ENCODE peak calls at places on chromosomes 13 and 19, in four cellular contexts. I, N, Z and Y are unnamed samples.

GRCh38 chr19:39544201-39544903 is 4.4 kb upstream of the EID2 start:
- DNase-seq in I (peak), N (peak), Z (no peak), Y (peak)

GRCh38 chr13:75016225-75016624 is 465.7 kb downstream of the TBC1D4 start:
- DNase-seq in I (no peak), Z (no peak), N (no peak), Y (no peak)

GRCh38 chr19:10420444-10421239 is at the start of gene PDE4A:
- DNase-seq in I (no peak), N (no peak), Z (peak), Y (peak)

GRCh38 chr19:38165335-38165734 is 58.7 kb downstream of the DPF1 start:
- DNase-seq in I (no peak), Z (no peak), N (no peak), Y (no peak)

GRCh38 chr19:17576758-17577532 is 21.5 kb downstream of the COLGALT1 start:
- DNase-seq in I (peak), Z (no peak), N (peak), Y (no peak)

GRCh38 chr13:77874406-77874805 is 44.2 kb downstream of the EDNRB start:
- DNase-seq in I (peak), Z (no peak), N (peak), Y (peak)

GRCh38 chr19:50333235-50333736 is 4.1 kb upstream of the KCNC3 start:
- DNase-seq in N (peak), I (peak), Z (peak), Y (peak)

GRCh38 chr19:1841209-1841924 is 6.9 kb downstream of the REXO1 start:
- DNase-seq in Z (no peak), N (no peak), I (no peak), Y (no peak)

GRCh38 chr13:84137292-84137691 is 255.0 kb upstream of the SLITRK1 start:
- DNase-seq in Z (peak), N (peak), I (peak), Y (peak)

GRCh38 chr13:45349438-45349837 is 8.5 kb upstream of the TPT1 start:
- DNase-seq in I (no peak), Z (no peak), N (no peak), Y (no peak)

GRCh38 chr13:97724450-97724849 is 229.0 kb upstream of the IPO5 start:
- DNase-seq in I (no peak), N (no peak), Z (no peak), Y (peak)

GRCh38 chr19:18415177-18415867 is 3.9 kb upstream of the SSBP4 start:
- DNase-seq in Z (no peak), N (peak), I (peak), Y (peak)

GRCh38 chr13:44591316-44591715 is 15.2 kb upstream of the TSC22D1 start:
- DNase-seq in N (no peak), Z (no peak), I (no peak), Y (no peak)

GRCh38 chr19:38031423-38031770 is 124.4 kb downstream of the SIPA1L3 start:
- DNase-seq in Z (no peak), I (peak), N (peak), Y (peak)

GRCh38 chr13:45373116-45373606 is 32.2 kb upstream of the TPT1 start:
- DNase-seq in N (no peak), Z (no peak), I (no peak), Y (no peak)

GRCh38 chr13:98775844-98776598 is 23.5 kb upstream of the SLC15A1 start:
- DNase-seq in Z (no peak), N (peak), I (no peak), Y (peak)

GRCh38 chr13:60514891-60515290 is 117.9 kb downstream of the TDRD3 start:
- DNase-seq in N (no peak), Z (no peak), I (no peak), Y (no peak)

GRCh38 chr13:50679321-50679720 is 164.2 kb downstream of the DLEU7 start:
- DNase-seq in Z (no peak), I (peak), N (no peak), Y (peak)

GRCh38 chr19:291561-292280 is 518 bp upstream of the PLPP2 start:
- DNase-seq in N (no peak), Z (no peak), I (no peak), Y (no peak)

GRCh38 chr13:101473458-101473857 is 21.0 kb downstream of the ITGBL1 start:
- DNase-seq in N (peak), Z (no peak), I (peak), Y (peak)

GRCh38 chr13:85798999-85799646 is at the start of gene SLITRK6:
- DNase-seq in Z (no peak), N (peak), I (peak), Y (peak)

GRCh38 chr13:113916330-113916815 is 52.5 kb upstream of the GAS6 start:
- DNase-seq in N (peak), I (peak), Z (no peak), Y (peak)

GRCh38 chr13:89066868-89067466 is 1395.8 kb downstream of the SLITRK5 start:
- DNase-seq in Z (peak), N (peak), I (peak), Y (peak)

GRCh38 chr19:12952488-12953455 is 4.3 kb downstream of the GADD45GIP1 start:
- DNase-seq in I (peak), Z (no peak), N (peak), Y (peak)

GRCh38 chr19:17719730-17720486 is 628 bp downstream of the MAP1S start:
- DNase-seq in Z (no peak), N (no peak), I (no peak), Y (no peak)

GRCh38 chr13:89763011-89763410 is 1584.5 kb upstream of the MIR17HG start:
- DNase-seq in N (no peak), Z (no peak), I (no peak), Y (peak)

GRCh38 chr19:351976-352625 is 7.5 kb upstream of the MIER2 start:
- DNase-seq in N (peak), I (no peak), Z (no peak), Y (no peak)

GRCh38 chr13:79837741-79838450 is 356.9 kb downstream of the NDFIP2 start:
- DNase-seq in I (peak), N (peak), Z (no peak), Y (peak)

GRCh38 chr13:53200498-53201453 is 172.2 kb downstream of the OLFM4 start:
- DNase-seq in N (peak), I (no peak), Z (no peak), Y (peak)

GRCh38 chr19:18223860-18224524 is 2.2 kb downstream of the PDE4C start:
- DNase-seq in I (no peak), Z (no peak), N (no peak), Y (no peak)

GRCh38 chr13:59269476-59269875 is 894.3 kb downstream of the DIAPH3 start:
- DNase-seq in N (no peak), I (peak), Z (no peak), Y (peak)

GRCh38 chr19:40774916-40775631 is at the start of gene MIA:
- DNase-seq in N (no peak), I (no peak), Z (no peak), Y (no peak)

GRCh38 chr19:12052057-12052570 is 647 bp downstream of the ZNF878 start:
- DNase-seq in Z (peak), I (peak), N (peak), Y (no peak)

GRCh38 chr13:30841161-30841560 is 64.9 kb upstream of the MEDAG start:
- DNase-seq in Z (no peak), N (peak), I (peak), Y (peak)

GRCh38 chr19:35449347-35450043 is 1.4 kb downstream of the FFAR2 start:
- DNase-seq in I (no peak), N (no peak), Z (no peak), Y (no peak)

GRCh38 chr13:23956106-23956505 is 58.8 kb upstream of the C1QTNF9B start:
- DNase-seq in N (peak), Z (no peak), I (peak), Y (peak)

GRCh38 chr13:48631441-48631840 is 22.3 kb upstream of the CYSLTR2 start:
- DNase-seq in N (no peak), I (peak), Z (no peak), Y (peak)

GRCh38 chr13:99357149-99357596 is 50.0 kb upstream of the GPR183 start:
- DNase-seq in I (peak), N (peak), Z (no peak), Y (peak)

GRCh38 chr19:22914646-22915045 is 82.6 kb downstream of the ZNF723 start:
- DNase-seq in N (no peak), I (no peak), Z (no peak), Y (no peak)

GRCh38 chr19:22918221-22918620 is 84.8 kb downstream of the ZNF728 start:
- DNase-seq in Z (no peak), N (no peak), I (no peak), Y (no peak)

DNA sequence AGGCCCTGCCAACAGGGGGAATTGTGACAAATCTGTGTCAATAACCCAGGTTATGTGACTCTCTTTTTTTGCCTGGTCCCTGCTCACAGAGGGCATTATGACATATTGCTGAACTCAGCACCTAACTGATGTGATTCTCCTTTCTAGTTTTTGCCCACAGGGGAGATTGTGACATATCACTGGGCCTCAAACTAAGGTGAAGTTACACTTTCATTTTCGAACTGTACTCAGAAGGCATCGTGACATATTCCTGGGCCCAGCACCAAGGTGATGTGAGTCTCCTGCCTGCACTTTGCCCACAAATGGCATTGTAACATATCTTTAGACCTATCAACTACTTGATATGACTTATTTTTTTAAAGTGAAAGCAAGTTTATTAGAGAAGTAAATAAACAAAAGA is 83.0 kb downstream of the ZNF728 start:
- DNase-seq in I (no peak), Z (no peak), N (no peak), Y (no peak)
- H3K4me3 ChIP-seq in I (no peak), Z (no peak), N (no peak), Y (no peak)

GRCh38 chr19:7873304-7874079 is 698 bp downstream of the PRR36 start:
- DNase-seq in N (no peak), Z (no peak), I (no peak), Y (no peak)
- H3K4me3 ChIP-seq in N (no peak), Z (no peak), I (no peak), Y (no peak)

GRCh38 chr13:109276261-109276660 is 510.1 kb downstream of the IRS2 start:
- DNase-seq in Z (no peak), I (no peak), N (no peak), Y (no peak)

GRCh38 chr13:109273326-109273751 is 513.0 kb downstream of the IRS2 start:
- DNase-seq in I (no peak), N (peak), Z (no peak), Y (peak)

GRCh38 chr13:109274188-109274821 is 512.1 kb downstream of the IRS2 start:
- DNase-seq in Z (no peak), N (peak), I (peak), Y (peak)

GRCh38 chr13:109275848-109276247 is 510.5 kb downstream of the IRS2 start:
- DNase-seq in N (peak), I (no peak), Z (no peak), Y (peak)

DNA sequence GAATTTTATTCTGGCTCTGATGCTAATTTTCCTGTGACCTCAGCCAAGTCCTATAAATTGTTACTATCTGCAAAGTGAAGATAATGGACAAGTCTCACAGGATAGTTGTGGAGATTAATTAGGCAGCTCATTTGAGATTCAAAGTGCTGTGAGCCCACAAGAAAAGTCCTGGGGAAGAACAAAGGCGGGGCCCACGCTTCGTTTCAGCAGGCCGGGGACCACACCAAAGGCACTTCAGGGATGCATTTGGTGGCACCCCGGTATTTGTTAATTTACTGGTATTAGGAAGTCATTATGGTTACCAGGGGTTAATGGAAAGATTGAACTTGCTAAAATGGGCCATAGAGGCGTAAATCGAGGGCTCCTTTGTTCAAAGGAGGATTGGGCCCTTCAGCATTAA is 511.0 kb downstream of the IRS2 start:
- DNase-seq in N (no peak), Z (no peak), I (no peak), Y (no peak)
- H3K4me3 ChIP-seq in N (no peak), Z (no peak), I (no peak), Y (no peak)

DNA sequence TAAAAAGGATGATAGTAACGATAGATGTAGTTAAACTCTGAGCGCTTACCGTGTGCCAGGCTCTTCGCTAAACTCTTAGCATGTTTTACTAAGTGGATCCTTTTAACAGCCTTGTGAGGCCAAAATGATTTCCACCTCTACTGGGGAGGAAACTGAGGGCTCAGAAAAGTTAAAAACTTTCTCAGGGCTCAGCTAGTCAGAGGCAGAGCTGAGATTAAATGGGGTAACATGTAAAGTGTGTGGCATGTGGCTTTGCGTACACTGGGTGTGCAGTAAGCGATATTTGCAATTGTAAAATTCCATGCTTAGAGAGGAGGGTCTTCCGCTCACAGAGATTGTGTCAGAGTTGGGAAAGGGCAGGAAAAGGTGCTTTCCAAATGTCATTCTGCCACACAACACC is 1.7 kb downstream of the U2AF2 start:
- DNase-seq in Z (no peak), I (no peak), N (no peak), Y (no peak)
- H3K4me3 ChIP-seq in Z (peak), I (peak), N (peak), Y (peak)

GRCh38 chr13:20943519-20944012 is 41.0 kb upstream of the XPO4 start:
- DNase-seq in I (peak), Z (peak), N (peak), Y (peak)
- H3K4me3 ChIP-seq in I (no peak), Z (no peak), N (no peak), Y (no peak)